ENCODE peak calls at places on chromosomes 7 and 10, in nine cellular contexts. One of them, this sample, is unnamed. For H3K36me3, the result is how much of the 10 kb centered on the place peaks cover.

GRCh38 chr10:21649441-21649872 is 115.4 kb downstream of the MLLT10 start:
- DNase-seq in CD8-positive, alpha-beta T cell: no peak
- DNase-seq in HCT116: no peak
- DNase-seq in mucosa of descending colon: no peak
- DNase-seq in lower lobe of right lung: no peak
- DNase-seq in breast epithelium: no peak
- DNase-seq in Panc1: no peak
- DNase-seq in brain microvascular endothelial cell: no peak
- DNase-seq in ovary: no peak
- DNase-seq in this sample: no peak

GRCh38 chr10:17742918-17743317 is 9.1 kb upstream of the TMEM236 start:
- DNase-seq in lower lobe of right lung: peak
- DNase-seq in breast epithelium: peak
- DNase-seq in HCT116: peak
- DNase-seq in ovary: peak
- DNase-seq in mucosa of descending colon: peak
- DNase-seq in brain microvascular endothelial cell: peak
- DNase-seq in Panc1: no peak
- DNase-seq in CD8-positive, alpha-beta T cell: peak
- DNase-seq in this sample: no peak

GRCh38 chr10:90977855-90978486 is 57.1 kb upstream of the ANKRD1 start:
- DNase-seq in HCT116: no peak
- DNase-seq in mucosa of descending colon: no peak
- DNase-seq in Panc1: no peak
- DNase-seq in brain microvascular endothelial cell: no peak
- DNase-seq in ovary: no peak
- DNase-seq in CD8-positive, alpha-beta T cell: no peak
- DNase-seq in breast epithelium: no peak
- DNase-seq in lower lobe of right lung: no peak
- DNase-seq in this sample: no peak

GRCh38 chr10:29315814-29316213 is 26.9 kb downstream of the LYZL1 start:
- DNase-seq in mucosa of descending colon: no peak
- DNase-seq in CD8-positive, alpha-beta T cell: no peak
- DNase-seq in Panc1: no peak
- DNase-seq in lower lobe of right lung: no peak
- DNase-seq in ovary: no peak
- DNase-seq in brain microvascular endothelial cell: no peak
- DNase-seq in breast epithelium: no peak
- DNase-seq in HCT116: no peak
- DNase-seq in this sample: no peak

GRCh38 chr10:4062751-4063150 is 277.7 kb upstream of the KLF6 start:
- DNase-seq in breast epithelium: no peak
- DNase-seq in lower lobe of right lung: no peak
- DNase-seq in HCT116: no peak
- DNase-seq in brain microvascular endothelial cell: no peak
- DNase-seq in ovary: no peak
- DNase-seq in Panc1: no peak
- DNase-seq in mucosa of descending colon: no peak
- DNase-seq in CD8-positive, alpha-beta T cell: no peak
- DNase-seq in this sample: no peak

GRCh38 chr7:153567426-153567825 is 484.8 kb upstream of the DPP6 start:
- DNase-seq in mucosa of descending colon: peak
- DNase-seq in ovary: no peak
- DNase-seq in breast epithelium: no peak
- DNase-seq in brain microvascular endothelial cell: no peak
- DNase-seq in CD8-positive, alpha-beta T cell: no peak
- DNase-seq in Panc1: no peak
- DNase-seq in HCT116: no peak
- DNase-seq in lower lobe of right lung: no peak
- DNase-seq in this sample: no peak

GRCh38 chr10:12707461-12708185 is 293.9 kb downstream of the CCDC3 start:
- DNase-seq in brain microvascular endothelial cell: peak
- DNase-seq in ovary: peak
- DNase-seq in breast epithelium: no peak
- DNase-seq in Panc1: no peak
- DNase-seq in mucosa of descending colon: peak
- DNase-seq in HCT116: peak
- DNase-seq in CD8-positive, alpha-beta T cell: no peak
- DNase-seq in lower lobe of right lung: no peak
- DNase-seq in this sample: peak

GRCh38 chr7:27689045-27689877 is 26.6 kb upstream of the HIBADH start:
- DNase-seq in brain microvascular endothelial cell: peak
- DNase-seq in lower lobe of right lung: no peak
- DNase-seq in Panc1: no peak
- DNase-seq in ovary: no peak
- DNase-seq in HCT116: no peak
- DNase-seq in CD8-positive, alpha-beta T cell: no peak
- DNase-seq in mucosa of descending colon: peak
- DNase-seq in breast epithelium: no peak
- DNase-seq in this sample: peak

GRCh38 chr10:114547466-114547865 is 110.6 kb downstream of the ABLIM1 start:
- DNase-seq in CD8-positive, alpha-beta T cell: no peak
- DNase-seq in Panc1: no peak
- DNase-seq in lower lobe of right lung: peak
- DNase-seq in brain microvascular endothelial cell: no peak
- DNase-seq in HCT116: no peak
- DNase-seq in ovary: no peak
- DNase-seq in mucosa of descending colon: no peak
- DNase-seq in breast epithelium: no peak
- DNase-seq in this sample: no peak

GRCh38 chr7:16982640-16983103 is 100.9 kb upstream of the AGR3 start:
- DNase-seq in mucosa of descending colon: no peak
- DNase-seq in breast epithelium: no peak
- DNase-seq in CD8-positive, alpha-beta T cell: no peak
- DNase-seq in Panc1: no peak
- DNase-seq in HCT116: peak
- DNase-seq in lower lobe of right lung: no peak
- DNase-seq in ovary: no peak
- DNase-seq in brain microvascular endothelial cell: peak
- DNase-seq in this sample: no peak

GRCh38 chr10:84065764-84066163 is 73.5 kb upstream of the GHITM start:
- DNase-seq in Panc1: no peak
- DNase-seq in lower lobe of right lung: no peak
- DNase-seq in breast epithelium: no peak
- DNase-seq in brain microvascular endothelial cell: no peak
- DNase-seq in mucosa of descending colon: no peak
- DNase-seq in CD8-positive, alpha-beta T cell: no peak
- DNase-seq in ovary: no peak
- DNase-seq in HCT116: no peak
- DNase-seq in this sample: no peak

GRCh38 chr10:94052901-94053638 is 59.3 kb downstream of the PLCE1 start:
- DNase-seq in Panc1: no peak
- DNase-seq in HCT116: no peak
- DNase-seq in CD8-positive, alpha-beta T cell: no peak
- DNase-seq in breast epithelium: no peak
- DNase-seq in lower lobe of right lung: no peak
- DNase-seq in ovary: no peak
- DNase-seq in brain microvascular endothelial cell: no peak
- DNase-seq in mucosa of descending colon: no peak
- DNase-seq in this sample: peak
- TF ChIP-seq CTCF in Panc1: no peak
- TF ChIP-seq CTCF in HCT116: no peak
- TF ChIP-seq CTCF in CD8-positive, alpha-beta T cell: no peak
- TF ChIP-seq CTCF in breast epithelium: no peak
- TF ChIP-seq CTCF in lower lobe of right lung: no peak
- TF ChIP-seq CTCF in ovary: no peak
- TF ChIP-seq CTCF in brain microvascular endothelial cell: no peak
- TF ChIP-seq CTCF in mucosa of descending colon: no peak
- TF ChIP-seq CTCF in this sample: peak

GRCh38 chr10:73247509-73248258 is 629 bp upstream of the DNAJC9 start:
- DNase-seq in ovary: no peak
- DNase-seq in CD8-positive, alpha-beta T cell: no peak
- DNase-seq in mucosa of descending colon: no peak
- DNase-seq in breast epithelium: no peak
- DNase-seq in HCT116: no peak
- DNase-seq in Panc1: no peak
- DNase-seq in brain microvascular endothelial cell: no peak
- DNase-seq in lower lobe of right lung: no peak
- DNase-seq in this sample: no peak
- H3K36me3 ChIP-seq in ovary: under half
- H3K36me3 ChIP-seq in CD8-positive, alpha-beta T cell: under half
- H3K36me3 ChIP-seq in mucosa of descending colon: under half
- H3K36me3 ChIP-seq in breast epithelium: under half
- H3K36me3 ChIP-seq in HCT116: under half
- H3K36me3 ChIP-seq in Panc1: under half
- H3K36me3 ChIP-seq in brain microvascular endothelial cell: under half
- H3K36me3 ChIP-seq in lower lobe of right lung: under half
- H3K36me3 ChIP-seq in this sample: under half

DNA sequence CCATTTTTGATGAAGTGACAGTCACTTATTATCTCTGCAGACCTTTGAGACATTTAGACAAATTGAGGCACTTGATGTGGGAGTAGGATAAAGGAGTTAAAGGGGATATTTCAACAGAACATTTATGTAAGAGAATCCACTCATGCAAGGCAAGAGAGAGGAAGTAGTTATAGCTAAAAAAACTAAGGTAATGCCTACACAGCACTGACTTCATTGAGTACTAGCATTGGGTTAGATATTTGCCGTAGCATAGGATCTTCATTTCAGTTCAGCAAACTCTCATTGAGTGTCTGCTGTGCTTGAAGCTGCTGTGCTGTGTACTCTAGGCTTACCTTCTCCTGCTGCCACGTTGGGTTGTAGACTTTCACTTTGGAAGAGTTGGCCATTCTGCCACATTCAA is 10.5 kb upstream of the ENTPD1 start:
- DNase-seq in HCT116: no peak
- DNase-seq in mucosa of descending colon: no peak
- DNase-seq in Panc1: no peak
- DNase-seq in breast epithelium: no peak
- DNase-seq in CD8-positive, alpha-beta T cell: no peak
- DNase-seq in lower lobe of right lung: no peak
- DNase-seq in brain microvascular endothelial cell: no peak
- DNase-seq in ovary: no peak
- DNase-seq in this sample: no peak
- TF ChIP-seq CTCF in HCT116: no peak
- TF ChIP-seq CTCF in mucosa of descending colon: no peak
- TF ChIP-seq CTCF in Panc1: no peak
- TF ChIP-seq CTCF in breast epithelium: no peak
- TF ChIP-seq CTCF in CD8-positive, alpha-beta T cell: no peak
- TF ChIP-seq CTCF in lower lobe of right lung: no peak
- TF ChIP-seq CTCF in brain microvascular endothelial cell: no peak
- TF ChIP-seq CTCF in ovary: no peak
- TF ChIP-seq CTCF in this sample: no peak

GRCh38 chr10:48981310-48981907 is 41.8 kb upstream of the LRRC18 start:
- DNase-seq in lower lobe of right lung: peak
- DNase-seq in CD8-positive, alpha-beta T cell: no peak
- DNase-seq in breast epithelium: peak
- DNase-seq in ovary: peak
- DNase-seq in HCT116: peak
- DNase-seq in Panc1: peak
- DNase-seq in brain microvascular endothelial cell: peak
- DNase-seq in mucosa of descending colon: peak
- DNase-seq in this sample: no peak
- H3K36me3 ChIP-seq in lower lobe of right lung: under half
- H3K36me3 ChIP-seq in CD8-positive, alpha-beta T cell: under half
- H3K36me3 ChIP-seq in breast epithelium: under half
- H3K36me3 ChIP-seq in ovary: under half
- H3K36me3 ChIP-seq in HCT116: under half
- H3K36me3 ChIP-seq in Panc1: under half
- H3K36me3 ChIP-seq in brain microvascular endothelial cell: under half
- H3K36me3 ChIP-seq in mucosa of descending colon: under half
- H3K36me3 ChIP-seq in this sample: under half

GRCh38 chr7:1360521-1360971 is 98.7 kb downstream of the MICALL2 start:
- DNase-seq in CD8-positive, alpha-beta T cell: no peak
- DNase-seq in mucosa of descending colon: no peak
- DNase-seq in ovary: no peak
- DNase-seq in brain microvascular endothelial cell: no peak
- DNase-seq in HCT116: no peak
- DNase-seq in lower lobe of right lung: peak
- DNase-seq in Panc1: no peak
- DNase-seq in breast epithelium: no peak
- DNase-seq in this sample: no peak

GRCh38 chr7:1361756-1362125 is 97.5 kb downstream of the MICALL2 start:
- DNase-seq in Panc1: no peak
- DNase-seq in mucosa of descending colon: no peak
- DNase-seq in breast epithelium: no peak
- DNase-seq in lower lobe of right lung: peak
- DNase-seq in brain microvascular endothelial cell: no peak
- DNase-seq in HCT116: no peak
- DNase-seq in CD8-positive, alpha-beta T cell: no peak
- DNase-seq in ovary: no peak
- DNase-seq in this sample: no peak

GRCh38 chr7:1359681-1360485 is 99.4 kb downstream of the MICALL2 start:
- DNase-seq in breast epithelium: no peak
- DNase-seq in HCT116: no peak
- DNase-seq in brain microvascular endothelial cell: no peak
- DNase-seq in ovary: no peak
- DNase-seq in lower lobe of right lung: peak
- DNase-seq in Panc1: no peak
- DNase-seq in CD8-positive, alpha-beta T cell: no peak
- DNase-seq in mucosa of descending colon: no peak
- DNase-seq in this sample: no peak

GRCh38 chr7:1362301-1362700 is 97.0 kb downstream of the MICALL2 start:
- DNase-seq in ovary: no peak
- DNase-seq in lower lobe of right lung: peak
- DNase-seq in CD8-positive, alpha-beta T cell: no peak
- DNase-seq in breast epithelium: no peak
- DNase-seq in brain microvascular endothelial cell: no peak
- DNase-seq in Panc1: no peak
- DNase-seq in HCT116: no peak
- DNase-seq in mucosa of descending colon: no peak
- DNase-seq in this sample: no peak

DNA sequence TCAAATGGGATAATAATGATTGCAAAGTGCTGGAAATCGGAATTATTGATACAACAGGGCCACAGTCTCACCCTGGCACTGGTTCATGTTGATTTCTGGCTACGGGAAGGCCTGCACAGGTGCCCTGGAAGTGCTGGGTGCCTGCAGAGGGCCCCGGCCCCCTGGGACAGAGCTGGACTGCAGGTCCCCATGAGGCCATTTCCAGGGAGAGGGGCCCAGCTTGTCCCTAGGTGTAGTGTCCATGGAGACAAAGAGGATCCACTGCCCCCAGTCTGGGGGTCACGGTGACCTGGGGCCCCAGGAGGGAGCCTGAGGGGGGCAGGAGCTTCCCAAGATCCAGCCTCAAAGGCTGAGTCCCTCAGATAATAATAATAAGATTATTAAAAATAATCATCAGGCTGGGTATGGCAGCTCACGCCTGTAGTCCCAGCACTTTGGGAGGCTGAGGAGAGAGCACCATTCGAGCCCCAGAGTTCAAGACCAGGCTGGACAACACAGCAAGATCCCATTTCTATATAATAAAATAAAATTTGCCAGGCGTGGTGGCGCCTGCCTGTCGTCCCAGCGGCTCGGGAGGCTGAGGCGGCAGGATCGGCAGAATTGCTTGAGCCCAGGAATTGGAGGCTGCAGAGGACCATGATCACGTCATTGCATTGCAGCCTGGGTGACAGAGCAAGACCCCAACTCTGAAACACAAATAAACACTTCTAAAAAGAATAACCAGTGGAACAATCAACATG is 98.1 kb downstream of the MICALL2 start:
- DNase-seq in Panc1: no peak
- DNase-seq in lower lobe of right lung: peak
- DNase-seq in mucosa of descending colon: no peak
- DNase-seq in HCT116: no peak
- DNase-seq in ovary: no peak
- DNase-seq in brain microvascular endothelial cell: no peak
- DNase-seq in CD8-positive, alpha-beta T cell: no peak
- DNase-seq in breast epithelium: no peak
- DNase-seq in this sample: no peak
- TF ChIP-seq CTCF in Panc1: no peak
- TF ChIP-seq CTCF in lower lobe of right lung: no peak
- TF ChIP-seq CTCF in mucosa of descending colon: no peak
- TF ChIP-seq CTCF in HCT116: no peak
- TF ChIP-seq CTCF in ovary: no peak
- TF ChIP-seq CTCF in brain microvascular endothelial cell: no peak
- TF ChIP-seq CTCF in CD8-positive, alpha-beta T cell: no peak
- TF ChIP-seq CTCF in breast epithelium: no peak
- TF ChIP-seq CTCF in this sample: no peak

GRCh38 chr10:818526-819220 is 112.8 kb downstream of the LARP4B start:
- DNase-seq in ovary: no peak
- DNase-seq in Panc1: no peak
- DNase-seq in CD8-positive, alpha-beta T cell: no peak
- DNase-seq in mucosa of descending colon: no peak
- DNase-seq in breast epithelium: no peak
- DNase-seq in lower lobe of right lung: no peak
- DNase-seq in HCT116: no peak
- DNase-seq in brain microvascular endothelial cell: no peak
- DNase-seq in this sample: no peak
- H3K36me3 ChIP-seq in ovary: under half
- H3K36me3 ChIP-seq in Panc1: under half
- H3K36me3 ChIP-seq in CD8-positive, alpha-beta T cell: under half
- H3K36me3 ChIP-seq in mucosa of descending colon: under half
- H3K36me3 ChIP-seq in breast epithelium: under half
- H3K36me3 ChIP-seq in lower lobe of right lung: half or more
- H3K36me3 ChIP-seq in HCT116: under half
- H3K36me3 ChIP-seq in brain microvascular endothelial cell: half or more
- H3K36me3 ChIP-seq in this sample: half or more

This sample was measured in BJ.